ENCODE peak calls at places on chromosomes 12 and 14, in four cellular contexts. Z is cardiac fibroblast, T is progenitor cell of endocrine pancreas, L is endothelial cell of umbilical vein. Y is an unnamed sample.

GRCh38 chr12:65878540-65878939 is 54.3 kb downstream of the HMGA2 start:
- DNase-seq in Z (no peak), T (no peak), L (peak; percentile 44), Y (no peak)

GRCh38 chr12:24889403-24889802 is 59.5 kb downstream of the BCAT1 start:
- DNase-seq in Z (no peak), T (no peak), L (peak; percentile 61), Y (no peak)

GRCh38 chr14:20683896-20684661 is at the start of gene RNASE4:
- DNase-seq in Z (peak; percentile 95), L (peak; percentile 88), T (peak; percentile 66), Y (peak; percentile 68)

GRCh38 chr12:131133994-131134393 is 180.3 kb downstream of the ADGRD1 start:
- DNase-seq in L (no peak), Z (no peak), T (no peak), Y (no peak)

GRCh38 chr12:68414988-68415387 is 82.8 kb upstream of the MDM1 start:
- DNase-seq in T (no peak), L (no peak), Z (no peak), Y (no peak)

GRCh38 chr12:50397122-50397650 is 777 bp upstream of the FAM186A start:
- DNase-seq in Z (peak; percentile 56), T (no peak), L (no peak), Y (no peak)

GRCh38 chr12:49983892-49984291 is 11.1 kb downstream of the AQP6 start:
- DNase-seq in Z (peak; percentile 79), L (peak; percentile 87), T (no peak), Y (no peak)

GRCh38 chr12:50725011-50725899 is 38.6 kb upstream of the ATF1 start:
- DNase-seq in L (no peak), Z (no peak), T (no peak), Y (no peak)

GRCh38 chr14:24095196-24096068 is 1.3 kb downstream of the PCK2 start:
- DNase-seq in T (no peak), Z (peak; percentile 46), L (peak; percentile 21), Y (peak; percentile 61)

GRCh38 chr12:69405466-69405865 is 45.9 kb downstream of the YEATS4 start:
- DNase-seq in L (peak; percentile 92), T (no peak), Z (peak; percentile 98), Y (no peak)

GRCh38 chr12:121170581-121171260 is 38.0 kb downstream of the P2RX7 start:
- DNase-seq in T (no peak), Z (peak; percentile 33), L (peak; percentile 28), Y (no peak)

GRCh38 chr12:39490500-39491276 is 47.8 kb upstream of the KIF21A start:
- DNase-seq in T (no peak), L (no peak), Z (peak; percentile 97), Y (no peak)

GRCh38 chr12:98727196-98727595 is 82.1 kb downstream of the APAF1 start:
- DNase-seq in L (no peak), T (no peak), Z (no peak), Y (no peak)

GRCh38 chr14:59464651-59465569 is at the start of gene GPR135:
- DNase-seq in L (peak; percentile 59), T (peak; percentile 67), Z (peak; percentile 45), Y (peak; percentile 64)

GRCh38 chr12:40192704-40193255 is 32.0 kb upstream of the LRRK2 start:
- DNase-seq in L (peak; percentile 38), T (no peak), Z (no peak), Y (peak; percentile 50)

GRCh38 chr12:112837629-112838191 is 46.2 kb downstream of the RPH3A start:
- DNase-seq in Z (peak; percentile 80), L (peak; percentile 42), T (no peak), Y (no peak)

GRCh38 chr14:48563465-48563864 is 888.1 kb upstream of the MDGA2 start:
- DNase-seq in Z (peak; percentile 2), L (no peak), T (no peak), Y (no peak)

GRCh38 chr12:121209629-121210572 is at the start of gene P2RX4:
- DNase-seq in T (peak; percentile 79), L (peak; percentile 76), Z (peak; percentile 70), Y (peak; percentile 80)

GRCh38 chr14:101859538-101859902 is 98.0 kb downstream of the PPP2R5C start:
- DNase-seq in Z (no peak), L (no peak), T (no peak), Y (no peak)

GRCh38 chr14:101862711-101863110 is 101.2 kb downstream of the PPP2R5C start:
- DNase-seq in T (no peak), Z (no peak), L (no peak), Y (no peak)

GRCh38 chr14:101862177-101862576 is 100.7 kb downstream of the PPP2R5C start:
- DNase-seq in T (no peak), Z (peak; percentile 20), L (no peak), Y (no peak)

GRCh38 chr14:101859916-101860315 is 98.4 kb downstream of the PPP2R5C start:
- DNase-seq in T (no peak), L (no peak), Z (no peak), Y (no peak)

GRCh38 chr14:101861464-101861863 is 100.0 kb downstream of the PPP2R5C start:
- DNase-seq in Z (no peak), T (no peak), L (no peak), Y (no peak)
- TF ChIP-seq CTCF in Z (no peak), T (no peak), L (no peak), Y (no peak)

GRCh38 chr14:71511152-71511551 is 421.1 kb upstream of the RGS6 start:
- DNase-seq in T (no peak), L (no peak), Z (no peak), Y (no peak)
- TF ChIP-seq CTCF in T (no peak), L (no peak), Z (no peak), Y (no peak)

DNA sequence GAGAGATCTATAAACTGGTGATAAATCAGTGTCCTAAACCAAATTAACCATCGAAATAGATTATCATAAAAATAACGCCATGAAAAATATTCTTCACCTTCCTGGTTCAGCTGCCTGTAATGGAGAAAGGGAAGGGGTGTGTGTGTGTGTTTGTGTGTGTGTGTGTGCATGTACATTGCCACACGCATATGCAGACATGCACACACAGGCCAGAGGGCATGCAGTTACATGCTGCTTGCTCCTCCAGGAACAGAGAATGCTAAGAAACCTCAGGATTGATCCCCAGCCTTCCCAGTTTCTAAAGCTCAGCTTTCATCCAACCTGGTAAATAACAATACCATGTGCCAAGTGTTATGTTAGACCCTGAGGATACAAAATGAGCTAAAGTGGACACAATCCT is 241.7 kb downstream of the SPTSSA start:
- DNase-seq in T (no peak), L (no peak), Z (no peak), Y (no peak)
- TF ChIP-seq CTCF in T (no peak), L (no peak), Z (no peak), Y (no peak)

GRCh38 chr14:53927171-53927570 is 29.5 kb downstream of the BMP4 start:
- DNase-seq in L (no peak), Z (peak; percentile 48), T (no peak), Y (no peak)

GRCh38 chr14:53925201-53925766 is 31.3 kb downstream of the BMP4 start:
- DNase-seq in T (no peak), Z (no peak), L (no peak), Y (no peak)

GRCh38 chr14:53932966-53933365 is 23.7 kb downstream of the BMP4 start:
- DNase-seq in Z (no peak), L (peak; percentile 69), T (no peak), Y (no peak)

GRCh38 chr14:53934778-53935414 is 21.7 kb downstream of the BMP4 start:
- DNase-seq in Z (no peak), T (no peak), L (no peak), Y (no peak)

DNA sequence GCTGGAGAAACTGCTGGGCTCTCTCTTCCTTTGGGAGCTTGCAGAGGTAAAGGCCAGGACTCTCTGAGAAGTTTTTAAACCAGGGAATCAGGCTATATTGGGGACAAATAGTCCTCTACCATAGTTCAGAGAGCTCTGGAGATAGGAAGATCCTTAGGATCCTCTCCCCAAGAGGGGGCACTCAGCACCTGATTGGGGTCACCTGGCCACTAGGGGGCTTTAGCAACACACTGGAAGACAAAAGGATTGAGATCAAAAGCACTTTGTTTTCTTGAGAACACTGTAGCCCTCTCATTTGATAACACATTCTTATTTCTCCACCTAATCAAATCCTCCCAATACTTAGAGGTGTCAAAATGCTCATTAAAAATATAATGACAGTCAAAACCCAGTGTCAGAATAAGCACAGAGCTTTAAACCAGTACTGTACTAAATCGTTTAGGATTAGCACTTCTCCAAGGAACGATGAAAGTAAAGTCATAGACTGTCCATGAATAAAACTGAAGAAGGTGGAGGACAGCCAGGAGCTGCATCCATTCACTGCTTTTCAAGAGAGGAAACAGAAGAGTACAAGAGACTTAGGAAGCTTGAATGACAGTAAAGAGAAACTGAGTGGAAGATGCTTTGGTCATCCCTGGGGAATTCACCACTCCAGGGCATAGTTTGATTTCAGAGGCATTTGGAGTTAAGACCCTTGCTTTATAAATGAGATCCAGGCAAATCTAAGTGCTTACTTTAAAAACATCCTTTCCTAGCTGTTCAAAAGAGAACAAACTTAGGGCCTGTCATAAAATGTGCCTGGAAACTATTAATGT is 26.5 kb downstream of the BMP4 start:
- DNase-seq in Z (no peak), T (peak; percentile 52), L (no peak), Y (no peak)
- TF ChIP-seq CTCF in Z (peak; percentile 37), T (peak; percentile 85), L (peak; percentile 30), Y (no peak)

GRCh38 chr14:74573421-74574091 is 38.5 kb downstream of the LTBP2 start:
- DNase-seq in T (no peak), Z (no peak), L (peak; percentile 20), Y (no peak)
- TF ChIP-seq CTCF in T (peak; percentile 54), Z (no peak), L (no peak), Y (no peak)